ENCODE peak calls at places on chromosome 7, in four cellular contexts. R is type B pancreatic cell, Q is left lung, D is HEK293T. F is an unnamed sample.

GRCh38 chr7:69433086-69433485 is 165.2 kb upstream of the AUTS2 start:
- DNase-seq in R (no peak), D (no peak), Q (no peak), F (no peak)

GRCh38 chr7:49297958-49298357 is 373.6 kb downstream of the CDC14C start:
- DNase-seq in D (no peak), Q (no peak), R (no peak), F (no peak)

GRCh38 chr7:108503112-108504026 is 22.6 kb downstream of the PNPLA8 start:
- DNase-seq in Q (no peak), D (no peak), R (no peak), F (no peak)

GRCh38 chr7:159119026-159119741 is 25.5 kb downstream of the VIPR2 start:
- DNase-seq in Q (no peak), D (no peak), R (no peak), F (no peak)

GRCh38 chr7:47852330-47853245 is 95.7 kb downstream of the PKD1L1 start:
- DNase-seq in D (no peak), R (no peak), Q (no peak), F (no peak)

GRCh38 chr7:1559626-1560590 is 3.9 kb upstream of the TMEM184A start:
- DNase-seq in D (no peak), Q (no peak), R (peak), F (no peak)

GRCh38 chr7:6375346-6376101 is 72.2 kb downstream of the DAGLB start:
- DNase-seq in R (no peak), D (no peak), Q (no peak), F (no peak)

GRCh38 chr7:142796501-142797341 is 26.0 kb downstream of the PRSS2 start:
- DNase-seq in Q (no peak), R (no peak), D (no peak), F (peak)

GRCh38 chr7:4270268-4270667 is 411.8 kb upstream of the FOXK1 start:
- DNase-seq in D (no peak), R (peak), Q (no peak), F (no peak)

GRCh38 chr7:156456503-156457115 is 184.0 kb upstream of the RNF32 start:
- DNase-seq in D (no peak), Q (no peak), R (no peak), F (no peak)

GRCh38 chr7:66669088-66669487 is 40.4 kb downstream of the KCTD7 start:
- DNase-seq in D (no peak), Q (no peak), R (no peak), F (peak)

GRCh38 chr7:1938788-1939433 is 268.8 kb downstream of the ELFN1 start:
- DNase-seq in R (no peak), D (no peak), Q (peak), F (no peak)

GRCh38 chr7:28853834-28854749 is 104.0 kb downstream of the TRIL start:
- DNase-seq in D (peak), R (peak), Q (peak), F (peak)

GRCh38 chr7:954330-955238 is at the start of gene ADAP1:
- DNase-seq in Q (peak), R (no peak), D (peak), F (no peak)

GRCh38 chr7:96304573-96304972 is 17.3 kb downstream of the SLC25A13 start:
- DNase-seq in Q (no peak), D (no peak), R (no peak), F (no peak)

GRCh38 chr7:149787428-149788299 is 14.3 kb upstream of the ZNF467 start:
- DNase-seq in Q (no peak), D (peak), R (no peak), F (no peak)

GRCh38 chr7:70270149-70270548 is 671.9 kb downstream of the AUTS2 start:
- DNase-seq in D (no peak), Q (no peak), R (no peak), F (no peak)

GRCh38 chr7:20113423-20114027 is 103.7 kb downstream of the MACC1 start:
- DNase-seq in R (no peak), Q (no peak), D (no peak), F (no peak)

GRCh38 chr7:129825005-129825553 is 127.7 kb downstream of the UBE2H start:
- DNase-seq in D (peak), Q (peak), R (peak), F (peak)

GRCh38 chr7:89623018-89623672 is 531.1 kb upstream of the STEAP1 start:
- DNase-seq in D (peak), R (no peak), Q (no peak), F (no peak)

GRCh38 chr7:31096882-31097258 is 44.8 kb downstream of the ADCYAP1R1 start:
- DNase-seq in D (no peak), Q (no peak), R (peak), F (peak)

GRCh38 chr7:100974021-100974420 is 4.7 kb downstream of the MUC12 start:
- DNase-seq in R (no peak), Q (no peak), D (no peak), F (no peak)

GRCh38 chr7:42671627-42672026 is 240.2 kb downstream of the C7orf25 start:
- DNase-seq in D (no peak), Q (no peak), R (no peak), F (no peak)

GRCh38 chr7:33958126-33958525 is 52.8 kb downstream of the BMPER start:
- DNase-seq in D (no peak), Q (no peak), R (no peak), F (no peak)

GRCh38 chr7:100642534-100642907 is 1.2 kb upstream of the TFR2 start:
- DNase-seq in D (no peak), Q (no peak), R (no peak), F (no peak)

GRCh38 chr7:1940402-1940786 is 270.3 kb downstream of the ELFN1 start:
- DNase-seq in D (no peak), Q (peak), R (no peak), F (no peak)

GRCh38 chr7:142478479-142479220 is 220.8 kb upstream of the PRSS58 start:
- DNase-seq in D (peak), Q (peak), R (no peak), F (no peak)

GRCh38 chr7:68697821-68698280 is 900.4 kb upstream of the AUTS2 start:
- DNase-seq in R (no peak), D (no peak), Q (no peak), F (no peak)

F was measured in suprapubic skin.